ENCODE peak calls at places on chromosomes 11 and 22, in seven cellular contexts. X, R, F, H, S, W and T are unnamed samples. For H3K4me1, the result is how much of the 10 kb centered on the place peaks cover.

GRCh38 chr11:34182921-34183685 is 77.7 kb downstream of the NAT10 start:
- DNase-seq in X (no peak), R (no peak), F (no peak), H (no peak), S (no peak), W (no peak), T (no peak)

GRCh38 chr11:27600656-27601055 is 94.1 kb upstream of the LIN7C start:
- DNase-seq in X (no peak), R (no peak), F (no peak), H (no peak), S (no peak), W (no peak), T (no peak)

GRCh38 chr11:79493555-79494171 is 52.8 kb upstream of the TENM4 start:
- DNase-seq in X (peak), R (peak), F (peak), H (peak), S (peak), W (peak), T (peak)

GRCh38 chr22:49718396-49718795 is 109.3 kb downstream of the BRD1 start:
- DNase-seq in X (no peak), R (no peak), F (no peak), H (no peak), S (no peak), W (peak), T (no peak)

GRCh38 chr22:19720150-19720827 is 3.0 kb upstream of the GP1BB start:
- DNase-seq in X (no peak), R (no peak), F (no peak), H (no peak), S (no peak), W (no peak), T (no peak)

GRCh38 chr11:61111786-61112517 is 9.7 kb downstream of the CD5 start:
- DNase-seq in X (no peak), R (no peak), F (no peak), H (peak), S (no peak), W (no peak), T (no peak)

GRCh38 chr22:31846161-31847115 is 92.6 kb downstream of the DEPDC5 start:
- DNase-seq in X (no peak), R (peak), F (peak), H (no peak), S (no peak), W (no peak), T (no peak)

GRCh38 chr11:124640660-124641059 is 18.0 kb downstream of the TBRG1 start:
- DNase-seq in X (no peak), R (no peak), F (no peak), H (no peak), S (no peak), W (no peak), T (no peak)

GRCh38 chr11:118434553-118435232 is 1.6 kb upstream of the KMT2A start:
- DNase-seq in X (peak), R (no peak), F (peak), H (peak), S (peak), W (no peak), T (peak)

GRCh38 chr22:35475545-35475944 is 65.1 kb upstream of the RASD2 start:
- DNase-seq in X (no peak), R (no peak), F (no peak), H (no peak), S (no peak), W (no peak), T (peak)

GRCh38 chr22:37275134-37275533 is 7.2 kb upstream of the CYTH4 start:
- DNase-seq in X (no peak), R (no peak), F (no peak), H (peak), S (peak), W (no peak), T (no peak)

GRCh38 chr11:76897233-76897632 is 36.5 kb downstream of the ACER3 start:
- DNase-seq in X (no peak), R (no peak), F (no peak), H (no peak), S (no peak), W (no peak), T (no peak)

GRCh38 chr11:2402106-2402505 is 1.6 kb downstream of the TSSC4 start:
- DNase-seq in X (no peak), R (no peak), F (no peak), H (peak), S (no peak), W (no peak), T (no peak)

GRCh38 chr11:65591939-65592814 is 3.4 kb downstream of the KCNK7 start:
- DNase-seq in X (no peak), R (no peak), F (peak), H (peak), S (no peak), W (peak), T (no peak)

GRCh38 chr11:559020-559620 is 1.4 kb downstream of the LMNTD2 start:
- DNase-seq in X (no peak), R (no peak), F (no peak), H (peak), S (peak), W (no peak), T (no peak)

GRCh38 chr11:69167916-69168691 is 12.4 kb downstream of the SMIM38 start:
- DNase-seq in X (no peak), R (peak), F (peak), H (peak), S (no peak), W (no peak), T (no peak)

GRCh38 chr22:26708256-26709009 is 51.0 kb downstream of the MIAT start:
- DNase-seq in X (no peak), R (no peak), F (no peak), H (no peak), S (no peak), W (no peak), T (no peak)

GRCh38 chr11:77411238-77411637 is 62.7 kb downstream of the PAK1 start:
- DNase-seq in X (peak), R (peak), F (peak), H (peak), S (no peak), W (no peak), T (peak)

GRCh38 chr11:127133061-127133460 is 132.5 kb upstream of the KIRREL3 start:
- DNase-seq in X (no peak), R (no peak), F (no peak), H (no peak), S (no peak), W (no peak), T (no peak)

DNA sequence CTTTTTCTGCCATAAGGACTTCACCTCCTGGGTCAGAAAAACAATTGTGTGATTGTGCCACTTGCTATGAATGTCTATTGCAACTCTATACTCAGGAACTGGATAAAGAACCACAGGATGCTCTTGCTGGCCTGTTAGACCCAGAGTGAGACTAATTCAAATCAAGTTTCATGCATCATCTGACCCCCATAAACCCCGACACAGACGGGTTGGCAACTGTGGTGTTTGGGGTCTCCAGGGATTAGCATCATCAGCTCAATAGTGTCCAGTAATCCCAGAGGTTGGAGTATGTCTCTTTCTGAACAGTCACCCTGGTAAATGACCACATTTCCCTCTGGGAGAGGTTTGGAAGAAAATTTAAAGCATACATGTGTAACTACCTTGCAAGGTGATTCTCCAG is 1097.4 kb downstream of the TBC1D22A start:
- DNase-seq in X (no peak), R (no peak), F (no peak), H (no peak), S (no peak), W (no peak), T (no peak)
- TF ChIP-seq POLR2A in X (no peak), R (no peak), F (no peak), H (no peak), S (no peak), W (no peak), T (no peak)

GRCh38 chr11:22084564-22084963 is 108.3 kb upstream of the ANO5 start:
- DNase-seq in X (no peak), R (no peak), F (no peak), H (no peak), S (no peak), W (no peak), T (no peak)
- H3K4me1 ChIP-seq in X (under half), R (under half), F (under half), H (under half), S (under half), W (under half), T (under half)

GRCh38 chr11:73331138-73331916 is 23.3 kb downstream of the ARHGEF17 start:
- DNase-seq in X (peak), R (no peak), F (peak), H (no peak), S (no peak), W (no peak), T (peak)
- H3K27ac ChIP-seq in X (peak), R (no peak), F (peak), H (no peak), S (no peak), W (peak), T (peak)

GRCh38 chr22:16818538-16818937 is 6.7 kb downstream of the XKR3 start:
- DNase-seq in X (no peak), R (no peak), F (no peak), H (no peak), S (no peak), W (no peak), T (no peak)
- TF ChIP-seq POLR2A in X (no peak), R (no peak), F (no peak), H (no peak), S (no peak), W (no peak), T (no peak)

GRCh38 chr11:116532066-116532465 is 240.7 kb downstream of the BUD13 start:
- DNase-seq in X (no peak), R (no peak), F (no peak), H (no peak), S (no peak), W (no peak), T (no peak)

GRCh38 chr11:116530705-116531104 is 242.1 kb downstream of the BUD13 start:
- DNase-seq in X (no peak), R (no peak), F (no peak), H (no peak), S (no peak), W (no peak), T (no peak)

GRCh38 chr11:116534270-116534975 is 238.4 kb downstream of the BUD13 start:
- DNase-seq in X (no peak), R (no peak), F (no peak), H (no peak), S (no peak), W (no peak), T (no peak)

GRCh38 chr11:116535120-116535519 is 237.7 kb downstream of the BUD13 start:
- DNase-seq in X (no peak), R (no peak), F (no peak), H (no peak), S (no peak), W (no peak), T (no peak)

DNA sequence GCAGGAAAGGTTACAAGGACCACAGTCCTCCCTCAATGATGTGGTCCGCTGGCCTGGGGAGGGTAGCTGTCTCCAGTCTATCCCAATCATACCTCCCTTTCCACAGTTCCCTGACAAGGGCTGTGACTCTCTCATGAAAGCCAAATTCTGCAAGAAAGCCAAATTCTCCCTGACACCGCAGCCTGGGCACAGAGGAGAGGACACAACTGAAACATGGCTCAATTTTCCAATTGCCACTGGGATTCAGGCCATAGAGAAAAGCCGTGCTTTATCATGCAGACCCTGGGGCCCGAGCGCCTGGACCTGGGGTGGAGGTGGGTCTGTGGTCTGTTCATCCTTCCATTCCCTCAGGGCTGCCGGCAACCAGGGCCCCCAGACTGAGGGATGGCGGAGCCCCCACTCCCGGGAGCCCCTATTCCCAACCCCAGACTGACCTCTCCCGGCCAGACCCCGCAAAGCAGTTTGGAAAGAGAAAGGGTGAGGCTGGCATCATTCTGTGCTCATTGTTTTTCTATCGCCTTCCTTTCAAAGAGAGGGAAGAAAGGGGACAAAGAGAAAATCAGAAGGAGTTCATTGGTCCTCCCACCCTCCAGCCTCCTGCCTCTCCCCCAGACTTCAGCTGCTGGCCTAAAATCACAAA is 239.5 kb downstream of the BUD13 start:
- DNase-seq in X (no peak), R (no peak), F (no peak), H (no peak), S (no peak), W (no peak), T (no peak)
- H3K4me1 ChIP-seq in X (under half), R (under half), F (under half), H (under half), S (under half), W (under half), T (under half)